ENCODE peak calls at places on chromosomes 11 and 22, in seven cellular contexts. W is sigmoid colon; G is lung; M is GM23338; T is CD8-positive, alpha-beta T cell; K is HFF-Myc; F is heart left ventricle. V is an unnamed sample.
A peak's percentile ranks its signal among the peaks of the same experiment; 100 is the strongest.

GRCh38 chr11:96159968-96160367 is 183.0 kb downstream of the MAML2 start:
- DNase-seq in K (no peak), T (no peak), M (no peak), G (no peak), F (no peak), W (no peak), V (no peak)

GRCh38 chr22:50219800-50220602 is 19.2 kb downstream of the SELENOO start:
- DNase-seq in W (no peak), K (no peak), M (no peak), G (no peak), T (no peak), F (no peak), V (no peak)

GRCh38 chr11:63502252-63502820 is 3.5 kb upstream of the LGALS12 start:
- DNase-seq in T (no peak), M (no peak), G (no peak), F (no peak), K (no peak), W (no peak), V (no peak)

GRCh38 chr22:17370766-17371181 is 1.5 kb downstream of the CECR2 start:
- DNase-seq in W (no peak), M (no peak), G (no peak), T (no peak), K (no peak), F (no peak), V (no peak)

GRCh38 chr11:132895340-132895739 is 637.0 kb downstream of the OPCML start:
- DNase-seq in K (no peak), T (no peak), M (no peak), W (no peak), F (no peak), G (no peak), V (no peak)

GRCh38 chr11:9047986-9048522 is 43.3 kb downstream of the SCUBE2 start:
- DNase-seq in F (no peak), G (no peak), W (peak; percentile 78), K (no peak), T (no peak), M (peak; percentile 22), V (no peak)

GRCh38 chr11:2998073-2998850 is 6.1 kb upstream of the NAP1L4 start:
- DNase-seq in M (no peak), G (no peak), W (peak; percentile 33), F (no peak), K (no peak), T (no peak), V (no peak)

GRCh38 chr11:124724854-124725718 is 14.7 kb upstream of the NRGN start:
- DNase-seq in K (no peak), F (no peak), G (peak; percentile 87), W (no peak), T (no peak), M (no peak), V (no peak)

GRCh38 chr11:72609045-72609444 is 65.2 kb downstream of the PDE2A start:
- DNase-seq in W (no peak), G (no peak), T (no peak), K (no peak), F (no peak), M (peak; percentile 53), V (no peak)

GRCh38 chr11:1660025-1660867 is 30.7 kb downstream of the KRTAP5-5 start:
- DNase-seq in M (no peak), K (no peak), T (no peak), W (no peak), F (no peak), G (no peak), V (no peak)

GRCh38 chr22:41499624-41500280 is 30.8 kb downstream of the ACO2 start:
- DNase-seq in W (no peak), G (no peak), K (no peak), F (no peak), T (no peak), M (no peak), V (no peak)

GRCh38 chr22:42385691-42386090 is 46.5 kb downstream of the NFAM1 start:
- DNase-seq in T (no peak), G (no peak), M (no peak), F (peak; percentile 30), K (no peak), W (no peak), V (no peak)

GRCh38 chr11:8593935-8594909 is at the start of gene STK33:
- DNase-seq in K (no peak), T (no peak), G (peak; percentile 61), M (peak; percentile 87), F (peak; percentile 72), W (peak; percentile 71), V (no peak)

GRCh38 chr11:70040452-70040851 is 37.7 kb upstream of the ANO1 start:
- DNase-seq in K (no peak), W (no peak), M (no peak), T (peak; percentile 11), F (no peak), G (no peak), V (no peak)

GRCh38 chr22:30425616-30426394 is at the start of gene MTFP1:
- DNase-seq in K (no peak), F (peak; percentile 84), G (peak; percentile 64), W (peak; percentile 77), T (peak; percentile 64), M (peak; percentile 95), V (no peak)

GRCh38 chr11:44861829-44862545 is 88.7 kb downstream of the TP53I11 start:
- DNase-seq in T (peak; percentile 79), F (peak; percentile 85), G (peak; percentile 70), M (peak; percentile 64), W (peak; percentile 94), K (peak; percentile 97), V (peak; percentile 94)

GRCh38 chr22:44701824-44702478 is at the start of gene PRR5:
- DNase-seq in F (peak; percentile 91), K (peak; percentile 56), M (peak; percentile 71), W (peak; percentile 84), G (peak; percentile 75), T (peak; percentile 89), V (no peak)

GRCh38 chr11:57315491-57315890 is 9.3 kb downstream of the TNKS1BP1 start:
- DNase-seq in T (no peak), K (no peak), W (no peak), F (peak; percentile 51), G (no peak), M (peak; percentile 50), V (no peak)

GRCh38 chr11:61298663-61299244 is 3.6 kb upstream of the VWCE start:
- DNase-seq in G (no peak), M (no peak), K (no peak), F (no peak), W (no peak), T (no peak), V (no peak)

GRCh38 chr22:45218974-45219373 is 21.7 kb downstream of the KIAA0930 start:
- DNase-seq in F (no peak), M (no peak), K (no peak), T (no peak), W (no peak), G (no peak), V (no peak)

GRCh38 chr11:67261942-67262681 is 4.2 kb upstream of the GRK2 start:
- DNase-seq in T (no peak), K (no peak), W (peak; percentile 64), M (peak; percentile 60), F (peak; percentile 48), G (no peak), V (no peak)

GRCh38 chr11:5004429-5005274 is 10.0 kb downstream of the OR51L1 start:
- DNase-seq in G (peak; percentile 45), K (peak; percentile 9), F (peak; percentile 44), M (peak; percentile 79), W (no peak), T (no peak), V (no peak)

GRCh38 chr11:26551186-26551801 is 20.8 kb downstream of the MUC15 start:
- DNase-seq in M (no peak), W (no peak), K (peak; percentile 6), T (no peak), F (no peak), G (no peak), V (no peak)
- TF ChIP-seq CTCF in M (no peak), W (no peak), K (peak; percentile 38), T (no peak), F (no peak), G (no peak), V (peak; percentile 63)

DNA sequence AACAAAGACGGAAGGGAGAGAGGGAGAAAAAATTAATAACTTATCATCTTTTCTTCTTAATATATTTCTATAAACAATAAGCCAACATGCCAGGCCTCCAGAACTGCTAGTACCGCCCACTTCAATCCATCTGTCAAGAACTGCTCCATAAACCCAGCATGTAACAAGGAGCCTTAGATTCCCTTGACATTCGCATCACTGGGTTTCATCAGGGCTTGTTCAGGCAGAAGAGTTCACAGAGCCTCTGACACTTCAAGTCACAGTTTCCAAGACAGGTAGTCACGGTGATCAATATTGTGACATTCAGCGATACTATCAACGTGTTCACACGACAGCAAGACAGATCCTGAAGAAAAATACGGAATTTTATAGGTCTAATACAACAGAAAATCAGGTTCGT is 61.7 kb downstream of the LARGE2 start:
- DNase-seq in K (no peak), G (no peak), F (no peak), T (no peak), W (no peak), M (peak; percentile 12), V (no peak)
- H3K4me3 ChIP-seq in K (no peak overlapping the region), G (no peak overlapping the region), F (no peak overlapping the region), T (no peak overlapping the region), W (no peak overlapping the region), M (no peak overlapping the region), V (no peak overlapping the region)

GRCh38 chr11:46745328-46745727 is 26.3 kb downstream of the F2 start:
- DNase-seq in K (no peak), W (no peak), T (no peak), M (no peak), F (no peak), G (no peak), V (no peak)
- TF ChIP-seq CTCF in K (no peak), W (no peak), T (no peak), M (no peak), F (no peak), G (no peak), V (no peak)

GRCh38 chr11:17861036-17861755 is 126.6 kb downstream of the KCNC1 start:
- DNase-seq in K (no peak), T (no peak), G (no peak), W (no peak), M (no peak), F (no peak), V (no peak)

GRCh38 chr11:17859552-17859951 is 125.0 kb downstream of the KCNC1 start:
- DNase-seq in F (no peak), K (no peak), W (no peak), M (no peak), T (no peak), G (no peak), V (no peak)

GRCh38 chr11:17867346-17867745 is 132.8 kb downstream of the KCNC1 start:
- DNase-seq in F (no peak), M (no peak), K (no peak), W (no peak), T (no peak), G (no peak), V (no peak)

GRCh38 chr11:17865765-17866428 is 131.3 kb downstream of the KCNC1 start:
- DNase-seq in K (no peak), F (no peak), G (no peak), M (no peak), W (no peak), T (no peak), V (no peak)

DNA sequence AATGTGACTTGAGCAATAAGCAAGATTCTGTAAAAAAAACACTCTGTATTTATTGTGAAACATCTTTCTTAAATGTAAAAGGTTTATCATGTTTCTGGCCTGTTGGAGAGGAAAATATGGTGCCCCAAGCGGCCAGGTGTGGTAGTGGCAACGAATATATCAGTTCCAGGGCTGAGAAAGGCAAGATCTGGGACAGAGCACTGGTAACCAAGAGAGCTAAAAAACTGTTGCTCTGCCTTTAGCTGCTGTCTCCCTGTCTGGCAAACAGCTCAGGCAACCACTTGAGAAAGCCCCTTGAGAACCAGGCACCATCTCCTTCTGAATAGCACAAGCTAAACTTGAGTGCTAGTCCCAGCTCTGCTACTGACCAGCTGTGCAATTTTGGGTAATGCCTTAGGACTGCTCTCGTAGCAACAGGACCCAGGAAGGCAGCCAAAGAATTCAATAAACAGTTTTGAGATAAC is 129.9 kb downstream of the KCNC1 start:
- DNase-seq in W (no peak), K (no peak), T (no peak), F (no peak), M (peak; percentile 77), G (no peak), V (no peak)
- H3K4me3 ChIP-seq in W (no peak overlapping the region), K (no peak overlapping the region), T (no peak overlapping the region), F (no peak overlapping the region), M (no peak overlapping the region), G (no peak overlapping the region), V (no peak overlapping the region)